ENCODE peak calls at places on chromosomes 13 and 19, in seven cellular contexts. One of them, this sample, is unnamed.

GRCh38 chr19:959935-960502 is 24.1 kb upstream of the WDR18 start:
- DNase-seq in fibroblast of mammary gland: no peak
- DNase-seq in sigmoid colon: no peak
- DNase-seq in left ventricle myocardium inferior: no peak
- DNase-seq in AG04450: no peak
- DNase-seq in IMR-90: no peak
- DNase-seq in HAP-1: no peak
- DNase-seq in this sample: peak

GRCh38 chr19:19485161-19485997 is 30.0 kb downstream of the TSSK6 start:
- DNase-seq in sigmoid colon: no peak
- DNase-seq in IMR-90: peak
- DNase-seq in left ventricle myocardium inferior: peak
- DNase-seq in AG04450: no peak
- DNase-seq in fibroblast of mammary gland: peak
- DNase-seq in HAP-1: no peak
- DNase-seq in this sample: peak

GRCh38 chr13:114296902-114297301 is 15.5 kb downstream of the UPF3A start:
- DNase-seq in HAP-1: no peak
- DNase-seq in sigmoid colon: no peak
- DNase-seq in fibroblast of mammary gland: no peak
- DNase-seq in left ventricle myocardium inferior: no peak
- DNase-seq in AG04450: no peak
- DNase-seq in IMR-90: no peak
- DNase-seq in this sample: no peak

GRCh38 chr13:102651892-102652291 is 43.0 kb downstream of the METTL21C start:
- DNase-seq in left ventricle myocardium inferior: no peak
- DNase-seq in IMR-90: peak
- DNase-seq in sigmoid colon: no peak
- DNase-seq in AG04450: no peak
- DNase-seq in fibroblast of mammary gland: peak
- DNase-seq in HAP-1: no peak
- DNase-seq in this sample: peak

GRCh38 chr13:26771796-26772195 is 11.2 kb upstream of the GPR12 start:
- DNase-seq in sigmoid colon: no peak
- DNase-seq in left ventricle myocardium inferior: no peak
- DNase-seq in IMR-90: no peak
- DNase-seq in fibroblast of mammary gland: no peak
- DNase-seq in AG04450: no peak
- DNase-seq in HAP-1: no peak
- DNase-seq in this sample: no peak

GRCh38 chr13:95155093-95155492 is 146.2 kb downstream of the ABCC4 start:
- DNase-seq in sigmoid colon: no peak
- DNase-seq in IMR-90: no peak
- DNase-seq in left ventricle myocardium inferior: no peak
- DNase-seq in HAP-1: no peak
- DNase-seq in fibroblast of mammary gland: peak
- DNase-seq in AG04450: no peak
- DNase-seq in this sample: no peak

GRCh38 chr13:109655206-109655600 is 131.2 kb downstream of the IRS2 start:
- DNase-seq in left ventricle myocardium inferior: no peak
- DNase-seq in IMR-90: no peak
- DNase-seq in fibroblast of mammary gland: peak
- DNase-seq in AG04450: no peak
- DNase-seq in sigmoid colon: no peak
- DNase-seq in HAP-1: no peak
- DNase-seq in this sample: no peak

GRCh38 chr13:105773887-105774538 is 761.4 kb downstream of the EFNB2 start:
- DNase-seq in left ventricle myocardium inferior: no peak
- DNase-seq in AG04450: no peak
- DNase-seq in IMR-90: peak
- DNase-seq in sigmoid colon: no peak
- DNase-seq in HAP-1: no peak
- DNase-seq in fibroblast of mammary gland: peak
- DNase-seq in this sample: no peak

GRCh38 chr19:10850631-10851030 is 2.4 kb downstream of the C19orf38 start:
- DNase-seq in fibroblast of mammary gland: no peak
- DNase-seq in left ventricle myocardium inferior: no peak
- DNase-seq in HAP-1: no peak
- DNase-seq in IMR-90: no peak
- DNase-seq in AG04450: no peak
- DNase-seq in sigmoid colon: no peak
- DNase-seq in this sample: no peak

GRCh38 chr13:28037399-28037798 is 48.9 kb upstream of the URAD start:
- DNase-seq in HAP-1: no peak
- DNase-seq in IMR-90: peak
- DNase-seq in AG04450: no peak
- DNase-seq in left ventricle myocardium inferior: no peak
- DNase-seq in sigmoid colon: no peak
- DNase-seq in fibroblast of mammary gland: peak
- DNase-seq in this sample: no peak

GRCh38 chr13:103097366-103097928 is 31.2 kb upstream of the SLC10A2 start:
- DNase-seq in fibroblast of mammary gland: no peak
- DNase-seq in AG04450: no peak
- DNase-seq in sigmoid colon: no peak
- DNase-seq in HAP-1: no peak
- DNase-seq in left ventricle myocardium inferior: no peak
- DNase-seq in IMR-90: no peak
- DNase-seq in this sample: no peak

GRCh38 chr19:3353493-3353892 is 12.9 kb upstream of the NFIC start:
- DNase-seq in sigmoid colon: no peak
- DNase-seq in AG04450: no peak
- DNase-seq in fibroblast of mammary gland: no peak
- DNase-seq in HAP-1: no peak
- DNase-seq in IMR-90: no peak
- DNase-seq in left ventricle myocardium inferior: no peak
- DNase-seq in this sample: no peak

GRCh38 chr13:32073180-32073864 is 41.7 kb downstream of the FRY start:
- DNase-seq in sigmoid colon: no peak
- DNase-seq in left ventricle myocardium inferior: no peak
- DNase-seq in HAP-1: no peak
- DNase-seq in IMR-90: no peak
- DNase-seq in fibroblast of mammary gland: peak
- DNase-seq in AG04450: no peak
- DNase-seq in this sample: no peak

GRCh38 chr13:25732146-25732865 is 319.5 kb downstream of the SHISA2 start:
- DNase-seq in IMR-90: peak
- DNase-seq in AG04450: no peak
- DNase-seq in fibroblast of mammary gland: peak
- DNase-seq in sigmoid colon: no peak
- DNase-seq in HAP-1: no peak
- DNase-seq in left ventricle myocardium inferior: no peak
- DNase-seq in this sample: no peak

GRCh38 chr13:93729383-93729782 is 502.8 kb downstream of the GPC6 start:
- DNase-seq in left ventricle myocardium inferior: no peak
- DNase-seq in sigmoid colon: no peak
- DNase-seq in HAP-1: no peak
- DNase-seq in fibroblast of mammary gland: no peak
- DNase-seq in IMR-90: no peak
- DNase-seq in AG04450: no peak
- DNase-seq in this sample: no peak

GRCh38 chr13:96020155-96020575 is 33.0 kb downstream of the UGGT2 start:
- DNase-seq in fibroblast of mammary gland: peak
- DNase-seq in HAP-1: peak
- DNase-seq in left ventricle myocardium inferior: no peak
- DNase-seq in sigmoid colon: no peak
- DNase-seq in IMR-90: peak
- DNase-seq in AG04450: peak
- DNase-seq in this sample: no peak

GRCh38 chr19:2728783-2729387 is 7.7 kb upstream of the DIRAS1 start:
- DNase-seq in left ventricle myocardium inferior: no peak
- DNase-seq in IMR-90: no peak
- DNase-seq in HAP-1: no peak
- DNase-seq in fibroblast of mammary gland: no peak
- DNase-seq in sigmoid colon: no peak
- DNase-seq in AG04450: no peak
- DNase-seq in this sample: no peak

GRCh38 chr19:40592170-40592569 is 9.0 kb upstream of the LTBP4 start:
- DNase-seq in HAP-1: no peak
- DNase-seq in AG04450: no peak
- DNase-seq in IMR-90: peak
- DNase-seq in left ventricle myocardium inferior: no peak
- DNase-seq in fibroblast of mammary gland: peak
- DNase-seq in sigmoid colon: no peak
- DNase-seq in this sample: no peak

GRCh38 chr19:40597329-40597838 is 3.8 kb upstream of the LTBP4 start:
- DNase-seq in fibroblast of mammary gland: no peak
- DNase-seq in HAP-1: no peak
- DNase-seq in sigmoid colon: no peak
- DNase-seq in left ventricle myocardium inferior: no peak
- DNase-seq in AG04450: no peak
- DNase-seq in IMR-90: no peak
- DNase-seq in this sample: no peak

GRCh38 chr19:40594251-40594650 is 6.9 kb upstream of the LTBP4 start:
- DNase-seq in sigmoid colon: no peak
- DNase-seq in HAP-1: no peak
- DNase-seq in AG04450: no peak
- DNase-seq in IMR-90: no peak
- DNase-seq in left ventricle myocardium inferior: no peak
- DNase-seq in fibroblast of mammary gland: no peak
- DNase-seq in this sample: no peak

GRCh38 chr19:40596608-40597328 is 4.4 kb upstream of the LTBP4 start:
- DNase-seq in left ventricle myocardium inferior: peak
- DNase-seq in fibroblast of mammary gland: peak
- DNase-seq in HAP-1: peak
- DNase-seq in sigmoid colon: peak
- DNase-seq in IMR-90: peak
- DNase-seq in AG04450: no peak
- DNase-seq in this sample: peak

GRCh38 chr19:40594657-40595077 is 6.5 kb upstream of the LTBP4 start:
- DNase-seq in AG04450: no peak
- DNase-seq in HAP-1: no peak
- DNase-seq in sigmoid colon: no peak
- DNase-seq in IMR-90: peak
- DNase-seq in left ventricle myocardium inferior: no peak
- DNase-seq in fibroblast of mammary gland: peak
- DNase-seq in this sample: peak
- H3K4me3 ChIP-seq in AG04450: no peak
- H3K4me3 ChIP-seq in HAP-1: no peak
- H3K4me3 ChIP-seq in sigmoid colon: no peak
- H3K4me3 ChIP-seq in IMR-90: no peak
- H3K4me3 ChIP-seq in left ventricle myocardium inferior: no peak
- H3K4me3 ChIP-seq in fibroblast of mammary gland: no peak
- H3K4me3 ChIP-seq in this sample: no peak

GRCh38 chr19:15123900-15124299 is 16.7 kb downstream of the SYDE1 start:
- DNase-seq in AG04450: no peak
- DNase-seq in fibroblast of mammary gland: no peak
- DNase-seq in left ventricle myocardium inferior: peak
- DNase-seq in IMR-90: no peak
- DNase-seq in HAP-1: no peak
- DNase-seq in sigmoid colon: peak
- DNase-seq in this sample: no peak

GRCh38 chr19:15123031-15123890 is 16.1 kb downstream of the SYDE1 start:
- DNase-seq in fibroblast of mammary gland: no peak
- DNase-seq in IMR-90: no peak
- DNase-seq in left ventricle myocardium inferior: no peak
- DNase-seq in AG04450: no peak
- DNase-seq in HAP-1: no peak
- DNase-seq in sigmoid colon: peak
- DNase-seq in this sample: no peak

GRCh38 chr19:15124572-15125231 is 17.5 kb downstream of the SYDE1 start:
- DNase-seq in IMR-90: no peak
- DNase-seq in AG04450: no peak
- DNase-seq in HAP-1: no peak
- DNase-seq in fibroblast of mammary gland: no peak
- DNase-seq in left ventricle myocardium inferior: no peak
- DNase-seq in sigmoid colon: peak
- DNase-seq in this sample: no peak

GRCh38 chr19:15126511-15126910 is 19.3 kb downstream of the SYDE1 start:
- DNase-seq in left ventricle myocardium inferior: no peak
- DNase-seq in sigmoid colon: no peak
- DNase-seq in AG04450: no peak
- DNase-seq in HAP-1: no peak
- DNase-seq in IMR-90: no peak
- DNase-seq in fibroblast of mammary gland: no peak
- DNase-seq in this sample: no peak

DNA sequence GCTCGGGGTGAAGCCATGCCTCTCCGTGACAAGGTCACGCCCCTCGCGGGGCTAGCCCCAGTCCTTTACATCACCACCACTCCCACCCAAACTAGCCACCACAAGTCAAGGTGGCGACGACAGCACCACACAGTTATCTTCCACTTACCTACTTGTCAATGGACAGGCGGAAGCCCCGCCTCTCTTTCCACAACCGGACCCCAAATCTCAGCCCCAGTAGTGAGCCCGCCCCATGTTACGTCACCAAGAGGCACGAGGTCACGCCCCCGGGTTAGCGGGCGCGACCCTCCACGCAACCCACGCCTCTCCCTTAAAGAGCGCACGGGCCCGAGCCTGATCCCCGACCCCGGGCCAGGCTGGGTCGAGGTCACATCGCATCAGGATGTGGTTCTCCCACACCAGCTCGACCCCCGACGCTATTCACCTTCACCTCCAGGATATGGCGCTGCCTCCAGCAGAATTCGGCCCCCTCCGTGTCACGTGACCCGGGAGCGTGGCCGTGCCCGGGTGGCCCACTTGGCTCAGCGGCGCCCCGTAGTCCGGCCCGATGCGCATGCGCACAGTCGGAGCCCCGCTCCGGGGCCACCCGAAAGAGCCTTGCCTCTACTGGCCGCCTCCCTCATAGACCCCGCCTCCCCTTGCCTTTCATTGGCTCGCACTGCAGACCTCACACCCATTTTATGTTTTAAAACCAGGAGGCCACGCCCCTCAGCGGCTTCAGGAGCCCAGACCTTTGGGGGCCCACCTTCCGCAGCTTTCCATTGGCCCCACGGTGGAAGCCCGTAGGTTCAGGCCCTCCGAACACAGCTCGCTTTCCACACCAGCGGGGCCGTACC is 18.2 kb downstream of the SYDE1 start:
- DNase-seq in AG04450: peak
- DNase-seq in IMR-90: peak
- DNase-seq in fibroblast of mammary gland: peak
- DNase-seq in sigmoid colon: peak
- DNase-seq in HAP-1: peak
- DNase-seq in left ventricle myocardium inferior: peak
- DNase-seq in this sample: peak
- H3K4me3 ChIP-seq in AG04450: peak
- H3K4me3 ChIP-seq in IMR-90: peak
- H3K4me3 ChIP-seq in fibroblast of mammary gland: peak
- H3K4me3 ChIP-seq in sigmoid colon: peak
- H3K4me3 ChIP-seq in HAP-1: peak
- H3K4me3 ChIP-seq in left ventricle myocardium inferior: peak
- H3K4me3 ChIP-seq in this sample: peak

GRCh38 chr13:21673592-21674270 is 2.9 kb downstream of the FGF9 start:
- DNase-seq in sigmoid colon: peak
- DNase-seq in left ventricle myocardium inferior: peak
- DNase-seq in AG04450: no peak
- DNase-seq in fibroblast of mammary gland: no peak
- DNase-seq in IMR-90: peak
- DNase-seq in HAP-1: peak
- DNase-seq in this sample: peak
- H3K4me3 ChIP-seq in sigmoid colon: peak
- H3K4me3 ChIP-seq in left ventricle myocardium inferior: peak
- H3K4me3 ChIP-seq in AG04450: peak
- H3K4me3 ChIP-seq in fibroblast of mammary gland: peak
- H3K4me3 ChIP-seq in IMR-90: peak
- H3K4me3 ChIP-seq in HAP-1: peak
- H3K4me3 ChIP-seq in this sample: peak

DNA sequence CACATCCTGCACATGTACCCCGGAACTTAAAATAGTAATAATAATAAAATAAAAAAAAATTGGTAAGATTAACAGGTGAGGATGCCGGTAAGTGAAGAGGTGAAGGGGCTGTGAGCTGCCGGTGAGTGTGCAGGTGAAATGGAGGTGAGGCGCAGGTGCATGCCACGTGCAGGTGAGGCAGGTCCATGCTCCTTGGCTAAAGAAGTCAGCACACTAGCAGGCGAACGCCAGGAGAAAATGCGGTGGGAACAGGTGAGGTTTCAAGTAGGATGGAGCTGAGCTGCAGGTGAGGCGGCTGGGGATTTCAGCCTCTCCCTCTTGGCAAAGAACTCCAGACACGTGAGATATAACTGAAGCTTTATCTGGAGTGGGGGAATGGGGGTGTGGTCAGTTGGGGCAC is 7.5 kb upstream of the TNFSF14 start:
- DNase-seq in left ventricle myocardium inferior: no peak
- DNase-seq in sigmoid colon: peak
- DNase-seq in AG04450: no peak
- DNase-seq in IMR-90: no peak
- DNase-seq in fibroblast of mammary gland: no peak
- DNase-seq in HAP-1: no peak
- DNase-seq in this sample: peak
- H3K4me3 ChIP-seq in left ventricle myocardium inferior: no peak
- H3K4me3 ChIP-seq in sigmoid colon: no peak
- H3K4me3 ChIP-seq in AG04450: no peak
- H3K4me3 ChIP-seq in IMR-90: no peak
- H3K4me3 ChIP-seq in fibroblast of mammary gland: no peak
- H3K4me3 ChIP-seq in HAP-1: no peak
- H3K4me3 ChIP-seq in this sample: no peak

This sample was measured in kidney.